ENCODE peak calls at places on chromosomes 13 and 19, in six cellular contexts. Q, Z, W, N, E and R are unnamed samples.

GRCh38 chr19:10334340-10335148 is 1.2 kb upstream of the RAVER1 start:
- DNase-seq in Q (peak; percentile 60), W (peak; percentile 97), N (peak; percentile 95), Z (peak; percentile 64), E (peak; percentile 99), R (peak; percentile 70)

GRCh38 chr13:77878186-77878585 is 40.4 kb downstream of the EDNRB start:
- DNase-seq in Q (no peak), Z (no peak), W (no peak), E (peak; percentile 46), N (no peak), R (no peak)

GRCh38 chr13:108700421-108701170 is 71.2 kb downstream of the MYO16 start:
- DNase-seq in N (no peak), E (no peak), W (no peak), Q (no peak), Z (no peak), R (no peak)

GRCh38 chr19:17654993-17655392 is 33.2 kb downstream of the UNC13A start:
- DNase-seq in N (no peak), Z (no peak), Q (peak; percentile 9), W (no peak), E (no peak), R (no peak)

GRCh38 chr13:99926014-99926731 is 45.4 kb downstream of the ZIC5 start:
- DNase-seq in Z (peak; percentile 43), E (peak; percentile 59), W (no peak), N (no peak), Q (no peak), R (peak; percentile 76)

GRCh38 chr13:89955773-89956172 is 1391.7 kb upstream of the MIR17HG start:
- DNase-seq in W (no peak), Q (no peak), Z (no peak), N (no peak), E (no peak), R (no peak)

GRCh38 chr19:48501446-48501960 is 10.1 kb downstream of the LMTK3 start:
- DNase-seq in Z (peak; percentile 96), N (no peak), W (peak; percentile 87), E (no peak), Q (peak; percentile 50), R (peak; percentile 98)

GRCh38 chr13:33379597-33379996 is 94.0 kb upstream of the STARD13 start:
- DNase-seq in W (no peak), E (no peak), Q (no peak), N (no peak), Z (no peak), R (no peak)

GRCh38 chr13:60331249-60332012 is 65.6 kb upstream of the TDRD3 start:
- DNase-seq in N (no peak), Q (no peak), E (no peak), Z (no peak), W (no peak), R (no peak)

GRCh38 chr13:33096886-33097610 is 80.8 kb downstream of the KL start:
- DNase-seq in Z (no peak), E (no peak), Q (no peak), W (no peak), N (no peak), R (no peak)

GRCh38 chr13:24228852-24229458 is 68.4 kb downstream of the SPATA13 start:
- DNase-seq in Q (no peak), N (peak; percentile 52), Z (peak; percentile 30), W (no peak), E (peak; percentile 79), R (peak; percentile 2)

GRCh38 chr13:33367931-33368330 is 82.4 kb upstream of the STARD13 start:
- DNase-seq in Q (no peak), W (no peak), Z (no peak), E (no peak), N (no peak), R (no peak)

GRCh38 chr13:32023698-32024097 is 7.9 kb upstream of the FRY start:
- DNase-seq in N (no peak), W (no peak), E (peak; percentile 15), Z (no peak), Q (no peak), R (no peak)